ENCODE peak calls at places on chromosomes 11 and 22, in seven cellular contexts. One of them, this sample, is unnamed.

GRCh38 chr22:17477401-17477833 is 85.9 kb upstream of the SLC25A18 start:
- DNase-seq in MM.1S: no peak
- DNase-seq in GM23338: peak; percentile 61
- DNase-seq in PC-3: no peak
- DNase-seq in GM23248: no peak
- DNase-seq in OCI-LY7: no peak
- DNase-seq in HCT116: no peak
- DNase-seq in this sample: peak; percentile 62

GRCh38 chr11:8671651-8672062 is 10.8 kb downstream of the TRIM66 start:
- DNase-seq in OCI-LY7: no peak
- DNase-seq in PC-3: no peak
- DNase-seq in GM23338: no peak
- DNase-seq in HCT116: no peak
- DNase-seq in MM.1S: no peak
- DNase-seq in GM23248: no peak
- DNase-seq in this sample: peak; percentile 29

GRCh38 chr11:99422581-99423434 is 402.1 kb downstream of the CNTN5 start:
- DNase-seq in HCT116: no peak
- DNase-seq in MM.1S: no peak
- DNase-seq in GM23248: no peak
- DNase-seq in GM23338: peak; percentile 65
- DNase-seq in PC-3: peak; percentile 42
- DNase-seq in OCI-LY7: no peak
- DNase-seq in this sample: no peak

GRCh38 chr11:75339685-75340409 is 11.6 kb downstream of the ARRB1 start:
- DNase-seq in MM.1S: no peak
- DNase-seq in GM23248: no peak
- DNase-seq in OCI-LY7: peak; percentile 43
- DNase-seq in GM23338: no peak
- DNase-seq in PC-3: no peak
- DNase-seq in HCT116: no peak
- DNase-seq in this sample: no peak

GRCh38 chr11:11444027-11444799 is 91.2 kb upstream of the CSNK2A3 start:
- DNase-seq in PC-3: no peak
- DNase-seq in OCI-LY7: no peak
- DNase-seq in GM23338: no peak
- DNase-seq in MM.1S: no peak
- DNase-seq in GM23248: peak; percentile 33
- DNase-seq in HCT116: no peak
- DNase-seq in this sample: no peak

GRCh38 chr11:44126304-44126703 is 30.8 kb downstream of the EXT2 start:
- DNase-seq in MM.1S: no peak
- DNase-seq in HCT116: no peak
- DNase-seq in OCI-LY7: no peak
- DNase-seq in GM23248: no peak
- DNase-seq in GM23338: no peak
- DNase-seq in PC-3: no peak
- DNase-seq in this sample: no peak

GRCh38 chr11:113675003-113675471 is 31.1 kb downstream of the TMPRSS5 start:
- DNase-seq in PC-3: peak; percentile 84
- DNase-seq in HCT116: no peak
- DNase-seq in GM23248: peak; percentile 98
- DNase-seq in MM.1S: no peak
- DNase-seq in GM23338: no peak
- DNase-seq in OCI-LY7: no peak
- DNase-seq in this sample: no peak

GRCh38 chr22:42228480-42228879 is 42.0 kb downstream of the TCF20 start:
- DNase-seq in OCI-LY7: no peak
- DNase-seq in GM23338: no peak
- DNase-seq in MM.1S: no peak
- DNase-seq in GM23248: no peak
- DNase-seq in PC-3: no peak
- DNase-seq in HCT116: no peak
- DNase-seq in this sample: no peak

GRCh38 chr11:131684111-131685060 is 314.0 kb downstream of the NTM start:
- DNase-seq in OCI-LY7: no peak
- DNase-seq in MM.1S: no peak
- DNase-seq in GM23248: no peak
- DNase-seq in GM23338: no peak
- DNase-seq in PC-3: no peak
- DNase-seq in HCT116: no peak
- DNase-seq in this sample: no peak

GRCh38 chr11:15159085-15159484 is 44.4 kb downstream of the INSC start:
- DNase-seq in MM.1S: peak; percentile 33
- DNase-seq in PC-3: peak; percentile 17
- DNase-seq in GM23338: peak; percentile 62
- DNase-seq in GM23248: peak; percentile 77
- DNase-seq in HCT116: peak; percentile 28
- DNase-seq in OCI-LY7: peak; percentile 34
- DNase-seq in this sample: peak; percentile 22

GRCh38 chr11:12287374-12288211 is 89.8 kb upstream of the PARVA start:
- DNase-seq in GM23338: peak; percentile 80
- DNase-seq in PC-3: peak; percentile 90
- DNase-seq in MM.1S: no peak
- DNase-seq in GM23248: peak; percentile 99
- DNase-seq in OCI-LY7: no peak
- DNase-seq in HCT116: peak; percentile 78
- DNase-seq in this sample: peak; percentile 71

GRCh38 chr11:58900479-58901420 is 38.5 kb upstream of the GLYATL1 start:
- DNase-seq in GM23338: peak; percentile 96
- DNase-seq in MM.1S: peak; percentile 71
- DNase-seq in GM23248: peak; percentile 66
- DNase-seq in HCT116: peak; percentile 80
- DNase-seq in PC-3: peak; percentile 96
- DNase-seq in OCI-LY7: peak; percentile 30
- DNase-seq in this sample: peak; percentile 87

GRCh38 chr11:47593934-47594855 is at the start of gene C1QTNF4:
- DNase-seq in GM23338: peak; percentile 70
- DNase-seq in MM.1S: no peak
- DNase-seq in HCT116: no peak
- DNase-seq in PC-3: no peak
- DNase-seq in OCI-LY7: no peak
- DNase-seq in GM23248: no peak
- DNase-seq in this sample: no peak

DNA sequence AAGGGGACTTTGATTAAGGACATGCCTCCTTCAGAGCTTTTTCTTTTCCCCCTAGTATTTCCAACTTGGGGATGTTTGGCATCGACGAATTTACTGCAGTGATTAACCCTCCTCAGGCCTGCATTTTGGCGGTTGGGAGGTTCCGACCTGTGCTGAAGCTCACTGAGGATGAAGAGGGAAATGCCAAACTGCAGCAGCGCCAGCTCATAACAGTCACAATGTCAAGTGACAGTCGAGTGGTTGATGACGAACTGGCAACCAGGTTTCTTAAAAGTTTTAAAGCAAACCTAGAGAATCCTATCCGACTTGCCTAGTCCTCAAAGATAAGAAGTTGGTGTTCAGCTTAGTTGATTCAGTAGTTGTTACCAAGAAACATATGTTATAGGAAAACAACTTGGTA is 78.4 kb downstream of the PDHX start:
- DNase-seq in GM23248: no peak
- DNase-seq in PC-3: no peak
- DNase-seq in GM23338: no peak
- DNase-seq in OCI-LY7: no peak
- DNase-seq in HCT116: no peak
- DNase-seq in MM.1S: no peak
- DNase-seq in this sample: no peak
- H3K9me2 ChIP-seq in GM23248: no peaks in the 10 kb centered on the region
- H3K9me2 ChIP-seq in PC-3: no peaks in the 10 kb centered on the region
- H3K9me2 ChIP-seq in GM23338: no peaks in the 10 kb centered on the region
- H3K9me2 ChIP-seq in OCI-LY7: no peaks in the 10 kb centered on the region
- H3K9me2 ChIP-seq in HCT116: no peaks in the 10 kb centered on the region
- H3K9me2 ChIP-seq in MM.1S: no peaks in the 10 kb centered on the region
- H3K9me2 ChIP-seq in this sample: no peaks in the 10 kb centered on the region

DNA sequence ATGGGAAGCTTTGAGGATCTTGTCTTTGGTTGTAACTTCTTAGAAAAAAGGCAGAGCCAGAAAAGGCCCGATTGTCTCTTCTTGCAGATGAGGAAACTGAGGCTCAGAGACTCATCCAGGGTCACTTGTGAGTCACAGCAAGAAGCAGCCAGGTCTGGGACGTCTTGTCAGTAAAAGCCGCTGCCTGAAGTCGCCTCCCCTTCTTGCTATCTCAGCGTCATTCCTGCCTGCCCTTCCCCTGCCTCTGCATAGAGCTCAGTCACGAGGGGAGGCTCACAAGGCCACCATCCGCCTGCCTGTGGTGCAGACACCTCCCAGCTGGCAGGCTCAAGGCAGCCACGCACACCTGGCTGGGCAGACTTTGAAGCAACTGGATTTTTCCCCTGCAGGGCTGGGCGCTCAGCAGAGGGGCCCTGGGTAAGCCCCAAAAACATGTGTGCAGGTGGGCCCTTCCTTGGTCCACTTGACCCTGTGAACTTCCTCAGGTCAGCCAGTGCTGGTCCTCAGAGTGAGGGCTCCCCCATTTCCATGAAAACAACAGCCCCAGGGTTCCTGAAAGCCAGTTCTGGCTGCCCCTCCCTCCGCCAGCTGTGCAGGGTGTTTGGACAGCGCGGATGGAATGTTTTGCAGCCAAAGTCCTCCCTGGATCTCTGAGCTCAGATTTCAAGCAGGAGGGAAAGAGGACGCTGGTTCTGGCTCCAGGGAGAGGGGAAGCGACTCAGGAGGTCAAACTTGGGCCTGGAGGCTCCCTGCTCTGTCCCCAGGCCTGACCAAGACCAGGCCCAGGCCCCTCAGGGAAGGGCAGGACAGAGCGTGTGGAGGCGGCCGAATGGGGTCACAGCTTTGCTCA is 6.0 kb upstream of the RAB3IL1 start:
- DNase-seq in HCT116: no peak
- DNase-seq in GM23248: peak; percentile 72
- DNase-seq in PC-3: no peak
- DNase-seq in MM.1S: peak; percentile 58
- DNase-seq in GM23338: peak; percentile 67
- DNase-seq in OCI-LY7: no peak
- DNase-seq in this sample: peak; percentile 94
- H3K9me2 ChIP-seq in HCT116: no peaks in the 10 kb centered on the region
- H3K9me2 ChIP-seq in GM23248: no peaks in the 10 kb centered on the region
- H3K9me2 ChIP-seq in PC-3: no peaks in the 10 kb centered on the region
- H3K9me2 ChIP-seq in MM.1S: no peaks in the 10 kb centered on the region
- H3K9me2 ChIP-seq in GM23338: no peaks in the 10 kb centered on the region
- H3K9me2 ChIP-seq in OCI-LY7: no peaks in the 10 kb centered on the region
- H3K9me2 ChIP-seq in this sample: no peaks in the 10 kb centered on the region

GRCh38 chr22:39614442-39614841 is 43.9 kb downstream of the CACNA1I start:
- DNase-seq in PC-3: no peak
- DNase-seq in HCT116: no peak
- DNase-seq in MM.1S: no peak
- DNase-seq in OCI-LY7: no peak
- DNase-seq in GM23338: peak; percentile 3
- DNase-seq in GM23248: no peak
- DNase-seq in this sample: no peak
- H3K9me2 ChIP-seq in PC-3: no peaks in the 10 kb centered on the region
- H3K9me2 ChIP-seq in HCT116: no peaks in the 10 kb centered on the region
- H3K9me2 ChIP-seq in MM.1S: no peaks in the 10 kb centered on the region
- H3K9me2 ChIP-seq in OCI-LY7: no peaks in the 10 kb centered on the region
- H3K9me2 ChIP-seq in GM23338: no peaks in the 10 kb centered on the region
- H3K9me2 ChIP-seq in GM23248: no peaks in the 10 kb centered on the region
- H3K9me2 ChIP-seq in this sample: no peaks in the 10 kb centered on the region

GRCh38 chr11:57481315-57481714 is 21.0 kb downstream of the RTN4RL2 start:
- DNase-seq in GM23248: no peak
- DNase-seq in HCT116: no peak
- DNase-seq in GM23338: no peak
- DNase-seq in PC-3: no peak
- DNase-seq in OCI-LY7: no peak
- DNase-seq in MM.1S: no peak
- DNase-seq in this sample: no peak

GRCh38 chr11:57481915-57482781 is 21.8 kb downstream of the RTN4RL2 start:
- DNase-seq in MM.1S: no peak
- DNase-seq in HCT116: no peak
- DNase-seq in PC-3: no peak
- DNase-seq in GM23338: peak; percentile 44
- DNase-seq in GM23248: no peak
- DNase-seq in OCI-LY7: no peak
- DNase-seq in this sample: no peak

GRCh38 chr11:57483570-57483934 is 23.2 kb downstream of the RTN4RL2 start:
- DNase-seq in HCT116: no peak
- DNase-seq in PC-3: no peak
- DNase-seq in MM.1S: no peak
- DNase-seq in GM23248: no peak
- DNase-seq in OCI-LY7: no peak
- DNase-seq in GM23338: no peak
- DNase-seq in this sample: no peak

GRCh38 chr11:57484141-57484710 is 23.9 kb downstream of the RTN4RL2 start:
- DNase-seq in HCT116: no peak
- DNase-seq in PC-3: no peak
- DNase-seq in OCI-LY7: peak; percentile 79
- DNase-seq in GM23248: peak; percentile 48
- DNase-seq in MM.1S: no peak
- DNase-seq in GM23338: no peak
- DNase-seq in this sample: no peak

GRCh38 chr11:57482782-57483569 is 22.6 kb downstream of the RTN4RL2 start:
- DNase-seq in MM.1S: peak; percentile 50
- DNase-seq in GM23338: peak; percentile 88
- DNase-seq in PC-3: peak; percentile 32
- DNase-seq in HCT116: no peak
- DNase-seq in OCI-LY7: peak; percentile 57
- DNase-seq in GM23248: peak; percentile 74
- DNase-seq in this sample: peak; percentile 81
- H3K9me2 ChIP-seq in MM.1S: no peaks in the 10 kb centered on the region
- H3K9me2 ChIP-seq in GM23338: no peaks in the 10 kb centered on the region
- H3K9me2 ChIP-seq in PC-3: no peaks in the 10 kb centered on the region
- H3K9me2 ChIP-seq in HCT116: no peaks in the 10 kb centered on the region
- H3K9me2 ChIP-seq in OCI-LY7: no peaks in the 10 kb centered on the region
- H3K9me2 ChIP-seq in GM23248: no peaks in the 10 kb centered on the region
- H3K9me2 ChIP-seq in this sample: no peaks in the 10 kb centered on the region

GRCh38 chr11:2580444-2581050 is 119.2 kb downstream of the KCNQ1OT1 start:
- DNase-seq in HCT116: no peak
- DNase-seq in PC-3: no peak
- DNase-seq in MM.1S: no peak
- DNase-seq in GM23248: no peak
- DNase-seq in OCI-LY7: no peak
- DNase-seq in GM23338: no peak
- DNase-seq in this sample: no peak
- H3K9me2 ChIP-seq in HCT116: no peaks in the 10 kb centered on the region
- H3K9me2 ChIP-seq in PC-3: no peaks in the 10 kb centered on the region
- H3K9me2 ChIP-seq in MM.1S: no peaks in the 10 kb centered on the region
- H3K9me2 ChIP-seq in GM23248: no peaks in the 10 kb centered on the region
- H3K9me2 ChIP-seq in OCI-LY7: no peaks in the 10 kb centered on the region
- H3K9me2 ChIP-seq in GM23338: no peaks in the 10 kb centered on the region
- H3K9me2 ChIP-seq in this sample: no peaks in the 10 kb centered on the region

GRCh38 chr11:119752324-119752723 is 23.3 kb upstream of the NECTIN1 start:
- DNase-seq in GM23248: no peak
- DNase-seq in OCI-LY7: no peak
- DNase-seq in HCT116: no peak
- DNase-seq in PC-3: no peak
- DNase-seq in MM.1S: no peak
- DNase-seq in GM23338: no peak
- DNase-seq in this sample: no peak
- H3K9me2 ChIP-seq in GM23248: no peaks in the 10 kb centered on the region
- H3K9me2 ChIP-seq in OCI-LY7: no peaks in the 10 kb centered on the region
- H3K9me2 ChIP-seq in HCT116: no peaks in the 10 kb centered on the region
- H3K9me2 ChIP-seq in PC-3: no peaks in the 10 kb centered on the region
- H3K9me2 ChIP-seq in MM.1S: no peaks in the 10 kb centered on the region
- H3K9me2 ChIP-seq in GM23338: no peaks in the 10 kb centered on the region
- H3K9me2 ChIP-seq in this sample: no peaks in the 10 kb centered on the region

DNA sequence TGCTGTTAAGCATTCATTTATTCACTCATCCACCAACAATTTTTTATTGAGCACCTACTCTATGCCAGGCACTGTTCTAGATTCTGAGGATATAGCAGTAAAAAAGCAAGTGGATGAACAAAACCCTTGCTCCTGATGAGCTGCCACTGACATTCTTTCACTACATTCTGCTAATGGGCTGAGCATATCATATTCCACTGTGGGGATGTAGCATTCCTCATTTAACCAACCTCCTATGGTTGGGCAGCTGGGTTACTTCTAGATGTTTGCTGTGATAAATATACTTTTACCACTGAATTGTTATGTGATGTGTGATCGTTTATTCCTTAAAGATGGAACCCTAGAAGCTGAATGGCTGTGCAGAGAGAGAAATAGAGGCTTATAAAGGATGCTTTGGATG is 176.9 kb downstream of the MN1 start:
- DNase-seq in MM.1S: no peak
- DNase-seq in HCT116: no peak
- DNase-seq in OCI-LY7: no peak
- DNase-seq in GM23248: no peak
- DNase-seq in GM23338: no peak
- DNase-seq in PC-3: no peak
- DNase-seq in this sample: no peak
- H3K9me2 ChIP-seq in MM.1S: no peaks in the 10 kb centered on the region
- H3K9me2 ChIP-seq in HCT116: no peaks in the 10 kb centered on the region
- H3K9me2 ChIP-seq in OCI-LY7: no peaks in the 10 kb centered on the region
- H3K9me2 ChIP-seq in GM23248: no peaks in the 10 kb centered on the region
- H3K9me2 ChIP-seq in GM23338: no peaks in the 10 kb centered on the region
- H3K9me2 ChIP-seq in PC-3: no peaks in the 10 kb centered on the region
- H3K9me2 ChIP-seq in this sample: no peaks in the 10 kb centered on the region

This sample was measured in hepatocyte.